ENCODE peak calls at places on chromosomes 1 and 21, in four cellular contexts. X is brain microvascular endothelial cell, V is astrocyte of the cerebellum, Q is HFF-Myc. F is an unnamed sample.

GRCh38 chr1:68227598-68227997 is 4.7 kb downstream of the WLS start:
- DNase-seq in X (no peak), V (no peak), Q (no peak), F (no peak)

GRCh38 chr1:35447278-35447677 is 109.9 kb downstream of the KIAA0319L start:
- DNase-seq in X (no peak), V (no peak), Q (no peak), F (no peak)

GRCh38 chr1:3611170-3612019 is at the start of gene MEGF6:
- DNase-seq in X (peak), V (no peak), Q (no peak), F (no peak)

GRCh38 chr1:208430220-208430619 is 186.0 kb upstream of the PLXNA2 start:
- DNase-seq in X (no peak), V (no peak), Q (no peak), F (no peak)

GRCh38 chr1:42333662-42334239 is 1.3 kb downstream of the FOXJ3 start:
- DNase-seq in X (no peak), V (no peak), Q (no peak), F (no peak)

GRCh38 chr1:73765551-73766233 is 432.3 kb downstream of the LRRIQ3 start:
- DNase-seq in X (no peak), V (no peak), Q (no peak), F (no peak)

GRCh38 chr1:162632743-162633326 is 571 bp downstream of the DDR2 start:
- DNase-seq in X (peak), V (no peak), Q (no peak), F (no peak)

GRCh38 chr1:82903626-82904025 is 1095.3 kb downstream of the TTLL7 start:
- DNase-seq in X (no peak), V (no peak), Q (no peak), F (no peak)

GRCh38 chr1:210938416-210938925 is 195.5 kb downstream of the KCNH1 start:
- DNase-seq in X (no peak), V (no peak), Q (no peak), F (no peak)

GRCh38 chr21:15221799-15222386 is 157.1 kb upstream of the NRIP1 start:
- DNase-seq in X (peak), V (no peak), Q (peak), F (peak)

GRCh38 chr1:110155878-110156522 is 5.7 kb downstream of the SLC6A17 start:
- DNase-seq in X (peak), V (peak), Q (peak), F (no peak)

GRCh38 chr1:215891266-215891665 is 324.2 kb downstream of the KCTD3 start:
- DNase-seq in X (no peak), V (no peak), Q (no peak), F (no peak)

GRCh38 chr21:41847066-41847804 is 31.9 kb downstream of the PRDM15 start:
- DNase-seq in X (peak), V (no peak), Q (peak), F (no peak)

GRCh38 chr1:225700164-225700740 is 47.3 kb upstream of the ENAH start:
- DNase-seq in X (peak), V (peak), Q (peak), F (peak)

GRCh38 chr1:167630568-167631385 is 745 bp downstream of the RCSD1 start:
- DNase-seq in X (no peak), V (no peak), Q (no peak), F (no peak)

GRCh38 chr1:119647228-119647733 is 785 bp downstream of the ZNF697 start:
- DNase-seq in X (no peak), V (no peak), Q (no peak), F (no peak)

GRCh38 chr1:226643167-226643566 is 94.6 kb downstream of the STUM start:
- DNase-seq in X (peak), V (peak), Q (peak), F (no peak)

GRCh38 chr1:189131576-189131975 is 1346.1 kb downstream of the BRINP3 start:
- DNase-seq in X (no peak), V (no peak), Q (no peak), F (no peak)

GRCh38 chr1:180926164-180926981 is 13.7 kb downstream of the KIAA1614 start:
- DNase-seq in X (no peak), V (peak), Q (peak), F (no peak)

GRCh38 chr1:12356004-12356890 is 126.4 kb downstream of the VPS13D start:
- DNase-seq in X (peak), V (peak), Q (no peak), F (no peak)
- H3K4me3 ChIP-seq in X (no peak), V (no peak), Q (no peak), F (no peak)

GRCh38 chr1:209435654-209436566 is 147.6 kb upstream of the CAMK1G start:
- DNase-seq in X (peak), V (peak), Q (peak), F (no peak)
- TF ChIP-seq CTCF in X (peak), V (peak), Q (peak), F (peak)

GRCh38 chr21:44515359-44516165 is 24.4 kb downstream of the KRTAP10-1 start:
- DNase-seq in X (no peak), V (no peak), Q (no peak), F (no peak)
- H3K4me3 ChIP-seq in X (no peak), V (no peak), Q (no peak), F (no peak)

GRCh38 chr1:236063919-236064673 is 794 bp downstream of the NID1 start:
- DNase-seq in X (peak), V (peak), Q (peak), F (no peak)

GRCh38 chr1:236066054-236066453 is 1.2 kb upstream of the NID1 start:
- DNase-seq in X (no peak), V (no peak), Q (no peak), F (no peak)

GRCh38 chr1:236066828-236067386 is 2.0 kb upstream of the NID1 start:
- DNase-seq in X (no peak), V (no peak), Q (no peak), F (no peak)

GRCh38 chr1:236064674-236065508 is at the start of gene NID1:
- DNase-seq in X (peak), V (peak), Q (no peak), F (no peak)

GRCh38 chr1:236065509-236066005 is 667 bp upstream of the NID1 start:
- DNase-seq in X (no peak), V (no peak), Q (no peak), F (no peak)
- TF ChIP-seq CTCF in X (no peak), V (peak), Q (no peak), F (no peak)

DNA sequence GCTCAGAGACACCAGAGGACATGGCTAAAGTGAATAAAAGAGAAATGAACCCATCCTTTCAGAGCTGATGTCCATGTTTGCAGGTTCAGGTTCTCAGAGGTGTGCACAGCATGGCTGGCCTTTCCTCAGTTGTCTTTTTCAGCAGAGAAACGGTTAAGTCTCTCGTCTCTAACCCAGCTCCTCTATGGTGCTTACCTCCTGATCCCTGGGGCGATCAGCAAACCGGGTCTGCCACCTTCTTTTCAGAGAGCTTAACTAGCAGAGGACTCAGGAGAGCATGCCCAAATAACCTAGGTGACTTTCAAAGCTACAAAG is 171 bp downstream of the AIM2 start:
- DNase-seq in X (no peak), V (no peak), Q (no peak), F (no peak)
- H3K4me3 ChIP-seq in X (no peak), V (no peak), Q (no peak), F (no peak)

GRCh38 chr1:32073387-32074229 is 869 bp downstream of the TMEM39B start:
- DNase-seq in X (no peak), V (no peak), Q (no peak), F (no peak)
- TF ChIP-seq CTCF in X (peak), V (peak), Q (peak), F (peak)

GRCh38 chr1:23562138-23562819 is 3.0 kb upstream of the ID3 start:
- DNase-seq in X (peak), V (peak), Q (peak), F (no peak)
- H3K4me3 ChIP-seq in X (no peak), V (no peak), Q (no peak), F (no peak)

GRCh38 chr1:179860667-179861066 is 16.9 kb downstream of the TOR1AIP2 start:
- DNase-seq in X (no peak), V (no peak), Q (no peak), F (no peak)

GRCh38 chr1:179853102-179853501 is 24.5 kb downstream of the TOR1AIP2 start:
- DNase-seq in X (no peak), V (no peak), Q (no peak), F (no peak)

DNA sequence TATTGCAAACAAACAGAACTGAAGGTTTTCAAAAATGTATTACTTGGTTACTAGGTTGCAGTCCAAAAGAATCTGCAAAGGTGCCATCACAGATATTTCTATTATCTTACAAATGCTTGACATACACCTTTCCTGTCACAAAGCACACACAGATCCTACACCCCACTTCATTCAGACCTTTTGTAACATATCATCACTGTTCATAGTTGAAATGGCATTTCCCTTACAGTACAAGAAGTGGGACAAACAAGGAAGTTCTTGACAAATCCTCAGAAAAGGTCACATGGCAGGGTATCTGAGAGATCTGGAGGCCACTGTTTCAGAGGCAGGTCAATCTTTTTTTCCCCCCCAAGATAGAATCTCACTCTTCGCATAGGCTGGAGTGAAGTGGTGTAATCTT is 21.3 kb downstream of the TOR1AIP2 start:
- DNase-seq in X (no peak), V (no peak), Q (no peak), F (no peak)
- TF ChIP-seq CTCF in X (no peak), V (no peak), Q (no peak), F (no peak)

DNA sequence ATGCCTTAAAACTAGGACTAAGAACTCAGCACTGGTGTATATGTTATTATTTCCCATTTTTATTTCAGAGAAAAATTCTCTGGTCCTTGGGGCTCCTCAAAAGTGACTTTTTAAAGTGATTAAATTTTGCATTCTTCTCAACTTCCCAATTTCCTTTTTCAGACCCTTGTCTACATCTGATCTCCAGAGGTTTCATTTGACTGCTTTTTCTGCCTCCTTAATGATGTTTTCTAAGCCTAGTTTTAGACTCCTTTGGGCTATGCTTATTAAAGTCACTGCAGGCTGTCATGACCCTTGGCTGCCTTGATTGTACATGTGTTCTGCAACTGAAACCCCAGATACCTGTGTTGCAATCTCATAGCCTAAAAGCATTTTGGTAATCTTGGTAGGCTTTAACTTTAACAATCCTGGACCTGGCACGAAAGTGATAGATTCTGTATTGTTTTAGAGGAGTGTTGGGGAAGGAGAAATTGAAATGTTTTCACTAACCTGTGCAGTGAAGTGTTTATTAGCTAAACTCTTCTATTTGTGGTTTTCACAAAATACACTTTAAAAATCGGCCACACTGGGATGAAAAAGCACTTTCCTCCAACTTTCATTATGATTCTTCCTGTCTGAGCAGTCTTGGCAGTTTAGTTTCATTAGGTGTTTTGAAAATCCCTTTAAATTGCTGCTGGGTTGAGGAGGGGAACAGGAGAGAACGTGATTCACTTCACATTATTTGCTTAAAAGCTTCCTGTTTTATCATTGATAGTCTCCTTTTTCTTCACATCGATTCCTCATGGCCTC is 4.8 kb downstream of the MACO1 start:
- DNase-seq in X (no peak), V (no peak), Q (no peak), F (no peak)
- H3K4me3 ChIP-seq in X (no peak), V (no peak), Q (no peak), F (peak)

F was measured in epithelial cell of proximal tubule.